ENCODE peak calls at places on chromosomes 3 and 15, in six cellular contexts. C is stimulated activated CD4-positive, alpha-beta T cell treated with anti-CD3 and anti-CD28 coated beads, TNF-alpha, amount 100 ng/mL, for 24 hours; N is GDM1; E is SK-N-SH; K is activated effector memory CD4-positive, alpha-beta T cell treated with Interleukin-2 at 50 U/mL for 16 hours; X is WTC11. S is an unnamed sample.

GRCh38 chr3:184085389-184085852 is 11.4 kb upstream of the HTR3E start:
- DNase-seq in E (no peak), K (no peak), X (no peak), C (no peak), N (no peak), S (no peak)

GRCh38 chr3:187919018-187919417 is 173.8 kb upstream of the BCL6 start:
- DNase-seq in E (no peak), K (peak), N (peak), C (peak), X (no peak), S (no peak)

GRCh38 chr3:13501958-13502790 is 22.1 kb downstream of the HDAC11 start:
- DNase-seq in K (no peak), X (no peak), N (no peak), E (no peak), C (no peak), S (no peak)

GRCh38 chr3:111473550-111473949 is 68.4 kb upstream of the CD96 start:
- DNase-seq in N (no peak), E (no peak), X (peak), K (no peak), C (no peak), S (no peak)

GRCh38 chr15:94414921-94415320 is 183.6 kb downstream of the MCTP2 start:
- DNase-seq in N (no peak), X (no peak), K (no peak), E (no peak), C (no peak), S (no peak)

GRCh38 chr3:64058592-64058991 is 35.3 kb upstream of the PSMD6 start:
- DNase-seq in C (no peak), X (no peak), K (no peak), N (no peak), E (no peak), S (no peak)

GRCh38 chr3:147737411-147737810 is 328.2 kb downstream of the ZIC1 start:
- DNase-seq in E (no peak), N (no peak), K (no peak), X (no peak), C (no peak), S (no peak)

GRCh38 chr3:125231895-125232294 is 19.3 kb upstream of the SLC12A8 start:
- DNase-seq in E (no peak), X (no peak), C (no peak), K (no peak), N (no peak), S (no peak)

GRCh38 chr3:9870978-9871377 is 9.1 kb downstream of the CIDEC start:
- DNase-seq in E (no peak), K (no peak), N (no peak), X (no peak), C (no peak), S (no peak)

GRCh38 chr3:32968367-32969087 is 17.1 kb downstream of the CCR4 start:
- DNase-seq in K (no peak), E (no peak), C (no peak), N (no peak), X (no peak), S (no peak)

GRCh38 chr3:182121424-182121823 is 409.7 kb downstream of the SOX2 start:
- DNase-seq in E (no peak), N (no peak), K (no peak), C (no peak), X (no peak), S (no peak)

GRCh38 chr3:9435320-9435719 is 37.9 kb downstream of the SETD5 start:
- DNase-seq in E (no peak), K (no peak), N (no peak), C (no peak), X (no peak), S (no peak)

GRCh38 chr3:78995087-78995486 is 772.7 kb downstream of the ROBO1 start:
- DNase-seq in K (no peak), C (no peak), X (no peak), E (no peak), N (no peak), S (no peak)

GRCh38 chr15:78907577-78907976 is 34.9 kb downstream of the MORF4L1 start:
- DNase-seq in E (peak), C (no peak), N (no peak), K (no peak), X (peak), S (peak)

GRCh38 chr3:111812680-111813079 is 46.4 kb upstream of the PHLDB2 start:
- DNase-seq in E (no peak), K (no peak), C (no peak), X (no peak), N (no peak), S (no peak)

GRCh38 chr15:51775967-51776816 is 24.8 kb downstream of the TMOD2 start:
- DNase-seq in C (peak), E (peak), N (peak), K (peak), X (peak), S (peak)